ENCODE peak calls at places on chromosomes 7 and 10, in nine cellular contexts. G, P, A, U, Z, F, S, R and H are unnamed samples.

GRCh38 chr10:133302230-133302629 is 6.4 kb downstream of the TUBGCP2 start:
- ATAC-seq in G (no peak), P (no peak), A (no peak), U (peak; percentile 34), Z (no peak), F (no peak), S (no peak), R (no peak), H (no peak)

GRCh38 chr7:106523482-106523881 is 137.5 kb downstream of the CCDC71L start:
- ATAC-seq in G (no peak), P (no peak), A (no peak), U (no peak), Z (no peak), F (no peak), S (no peak), R (no peak), H (no peak)

GRCh38 chr10:5544216-5544805 is 19.6 kb downstream of the CALML3 start:
- ATAC-seq in G (no peak), P (no peak), A (peak; percentile 9), U (no peak), Z (no peak), F (no peak), S (no peak), R (no peak), H (peak; percentile 62)

GRCh38 chr10:132464256-132465192 is 67.5 kb downstream of the PWWP2B start:
- ATAC-seq in G (no peak), P (no peak), A (peak; percentile 22), U (no peak), Z (no peak), F (no peak), S (peak; percentile 28), R (no peak), H (peak; percentile 28)

GRCh38 chr7:37410305-37411209 is 38.1 kb downstream of the ELMO1 start:
- ATAC-seq in G (no peak), P (no peak), A (no peak), U (no peak), Z (peak; percentile 43), F (no peak), S (no peak), R (no peak), H (no peak)

GRCh38 chr7:55056577-55057480 is 38.0 kb downstream of the EGFR start:
- ATAC-seq in G (no peak), P (no peak), A (peak; percentile 18), U (no peak), Z (no peak), F (no peak), S (no peak), R (no peak), H (peak; percentile 30)

GRCh38 chr7:127486654-127487053 is 94.1 kb upstream of the ZNF800 start:
- ATAC-seq in G (no peak), P (no peak), A (no peak), U (peak; percentile 96), Z (no peak), F (peak; percentile 73), S (peak; percentile 58), R (no peak), H (no peak)

GRCh38 chr10:47013469-47014169 is 102.4 kb downstream of the PTPN20 start:
- ATAC-seq in G (no peak), P (no peak), A (peak; percentile 22), U (no peak), Z (no peak), F (no peak), S (no peak), R (peak; percentile 59), H (no peak)

GRCh38 chr10:79463578-79464496 is 18.4 kb upstream of the ZCCHC24 start:
- ATAC-seq in G (no peak), P (no peak), A (peak; percentile 23), U (no peak), Z (no peak), F (no peak), S (no peak), R (no peak), H (no peak)

GRCh38 chr10:119250641-119251314 is 43.4 kb downstream of the GRK5 start:
- ATAC-seq in G (no peak), P (no peak), A (no peak), U (peak; percentile 45), Z (no peak), F (peak; percentile 72), S (peak; percentile 45), R (peak; percentile 35), H (peak; percentile 40)

GRCh38 chr10:116783011-116783655 is 40.8 kb upstream of the HSPA12A start:
- ATAC-seq in G (no peak), P (no peak), A (no peak), U (no peak), Z (no peak), F (no peak), S (no peak), R (peak; percentile 22), H (no peak)

GRCh38 chr7:105759670-105760548 is 116.5 kb downstream of the ATXN7L1 start:
- ATAC-seq in G (peak; percentile 30), P (peak; percentile 21), A (peak; percentile 82), U (no peak), Z (peak; percentile 14), F (peak; percentile 79), S (peak; percentile 82), R (peak; percentile 76), H (peak; percentile 68)

GRCh38 chr7:99254390-99254789 is 18.2 kb upstream of the MYH16 start:
- ATAC-seq in G (no peak), P (no peak), A (no peak), U (no peak), Z (no peak), F (peak; percentile 82), S (peak; percentile 51), R (no peak), H (peak; percentile 97)

GRCh38 chr7:30634193-30634626 is 39.5 kb downstream of the GARS1 start:
- ATAC-seq in G (no peak), P (no peak), A (peak; percentile 77), U (no peak), Z (no peak), F (no peak), S (no peak), R (no peak), H (no peak)

GRCh38 chr7:28348631-28349030 is 63.7 kb upstream of the CREB5 start:
- ATAC-seq in G (no peak), P (no peak), A (peak; percentile 62), U (no peak), Z (no peak), F (no peak), S (no peak), R (no peak), H (no peak)

GRCh38 chr10:100468322-100468721 is 5.5 kb downstream of the WNT8B start:
- ATAC-seq in G (no peak), P (no peak), A (no peak), U (no peak), Z (no peak), F (no peak), S (no peak), R (no peak), H (no peak)

GRCh38 chr10:86732771-86733170 is 23.6 kb upstream of the BMPR1A start:
- ATAC-seq in G (no peak), P (no peak), A (no peak), U (no peak), Z (no peak), F (no peak), S (no peak), R (no peak), H (no peak)

GRCh38 chr7:7517661-7518236 is 17.9 kb downstream of the COL28A1 start:
- ATAC-seq in G (no peak), P (no peak), A (no peak), U (no peak), Z (no peak), F (no peak), S (no peak), R (no peak), H (no peak)

GRCh38 chr10:11135709-11136108 is 118.0 kb downstream of the CELF2 start:
- ATAC-seq in G (no peak), P (no peak), A (no peak), U (no peak), Z (no peak), F (no peak), S (no peak), R (no peak), H (no peak)

GRCh38 chr7:50397320-50397970 is 52.7 kb downstream of the FIGNL1 start:
- ATAC-seq in G (peak; percentile 77), P (peak; percentile 16), A (no peak), U (peak; percentile 17), Z (peak; percentile 10), F (no peak), S (no peak), R (no peak), H (no peak)

GRCh38 chr10:121498071-121498470 is 100.2 kb downstream of the FGFR2 start:
- ATAC-seq in G (no peak), P (no peak), A (no peak), U (no peak), Z (no peak), F (no peak), S (no peak), R (no peak), H (no peak)

GRCh38 chr7:55130079-55130476 is 111.3 kb downstream of the EGFR start:
- ATAC-seq in G (no peak), P (no peak), A (no peak), U (no peak), Z (no peak), F (no peak), S (no peak), R (no peak), H (peak; percentile 25)

GRCh38 chr10:114486938-114487814 is 82.9 kb upstream of the AFAP1L2 start:
- ATAC-seq in G (no peak), P (no peak), A (peak; percentile 18), U (peak; percentile 54), Z (peak; percentile 30), F (peak; percentile 80), S (no peak), R (no peak), H (no peak)

GRCh38 chr10:125999694-126000093 is 103.3 kb downstream of the FANK1 start:
- ATAC-seq in G (no peak), P (no peak), A (no peak), U (no peak), Z (no peak), F (no peak), S (no peak), R (no peak), H (no peak)

GRCh38 chr10:126993208-126993607 is 88.0 kb downstream of the DOCK1 start:
- ATAC-seq in G (no peak), P (no peak), A (no peak), U (no peak), Z (no peak), F (no peak), S (no peak), R (no peak), H (peak; percentile 91)

GRCh38 chr7:107103369-107103768 is 58.9 kb downstream of the PRKAR2B start:
- ATAC-seq in G (no peak), P (peak; percentile 69), A (peak; percentile 14), U (peak; percentile 63), Z (peak; percentile 76), F (peak; percentile 52), S (no peak), R (no peak), H (no peak)